ENCODE peak calls at places on chromosomes 16 and 17, in five cellular contexts. I is body of pancreas, N is esophagus squamous epithelium, D is ovary, S is tibial nerve. L is an unnamed sample.

GRCh38 chr17:63832455-63832854 is 5.0 kb upstream of the FTSJ3 start:
- DNase-seq in I (no peak), N (no peak), D (no peak), S (no peak), L (no peak)

GRCh38 chr17:65121368-65121767 is 15.8 kb upstream of the RGS9 start:
- DNase-seq in I (no peak), N (no peak), D (no peak), S (no peak), L (no peak)

GRCh38 chr17:79981661-79982101 is 54.0 kb downstream of the TBC1D16 start:
- DNase-seq in I (no peak), N (no peak), D (peak; percentile 14), S (no peak), L (peak; percentile 32)

GRCh38 chr17:41530062-41531048 is 2.2 kb upstream of the KRT19 start:
- DNase-seq in I (no peak), N (no peak), D (peak; percentile 30), S (no peak), L (no peak)

GRCh38 chr17:17300624-17301568 is 2.3 kb upstream of the NT5M start:
- DNase-seq in I (peak; percentile 49), N (no peak), D (peak; percentile 57), S (no peak), L (no peak)

GRCh38 chr16:84844049-84844350 is 24.2 kb downstream of the CRISPLD2 start:
- DNase-seq in I (peak; percentile 19), N (no peak), D (no peak), S (no peak), L (no peak)

GRCh38 chr16:89383095-89384003 is 107.0 kb downstream of the ANKRD11 start:
- DNase-seq in I (peak; percentile 80), N (no peak), D (no peak), S (no peak), L (peak; percentile 76)

GRCh38 chr16:63066552-63066951 is 1030.3 kb upstream of the CDH8 start:
- DNase-seq in I (no peak), N (no peak), D (no peak), S (no peak), L (no peak)

GRCh38 chr17:8479431-8479947 is 43.8 kb downstream of the NDEL1 start:
- DNase-seq in I (peak; percentile 22), N (no peak), D (peak; percentile 63), S (peak; percentile 33), L (no peak)

GRCh38 chr17:50533720-50534148 is 1.2 kb downstream of the EPN3 start:
- DNase-seq in I (peak; percentile 89), N (no peak), D (peak; percentile 88), S (peak; percentile 48), L (no peak)

GRCh38 chr17:72305472-72305871 is 184.7 kb downstream of the SOX9 start:
- DNase-seq in I (no peak), N (no peak), D (no peak), S (no peak), L (no peak)

GRCh38 chr17:42210046-42210445 is 15.8 kb upstream of the GHDC start:
- DNase-seq in I (no peak), N (no peak), D (no peak), S (peak; percentile 45), L (no peak)

GRCh38 chr16:69267633-69268032 is 43.5 kb upstream of the VPS4A start:
- DNase-seq in I (no peak), N (no peak), D (no peak), S (no peak), L (no peak)

GRCh38 chr17:48587276-48588073 is 2.6 kb downstream of the HOXB3 start:
- DNase-seq in I (no peak), N (no peak), D (no peak), S (no peak), L (no peak)

GRCh38 chr16:610513-611381 is 20.0 kb upstream of the WFIKKN1 start:
- DNase-seq in I (peak; percentile 79), N (no peak), D (peak; percentile 47), S (no peak), L (peak; percentile 68)

GRCh38 chr17:143785-144281 is 6.5 kb downstream of the SCGB1C2 start:
- DNase-seq in I (peak; percentile 83), N (no peak), D (peak; percentile 86), S (peak; percentile 64), L (peak; percentile 94)

GRCh38 chr17:70820276-70820675 is 650.9 kb downstream of the KCNJ2 start:
- DNase-seq in I (no peak), N (no peak), D (no peak), S (no peak), L (no peak)

GRCh38 chr17:74759243-74759801 is 10.9 kb downstream of the NHERF1 start:
- DNase-seq in I (no peak), N (no peak), D (no peak), S (no peak), L (peak; percentile 63)

GRCh38 chr16:66171578-66171977 is 194.9 kb upstream of the CDH5 start:
- DNase-seq in I (no peak), N (no peak), D (no peak), S (no peak), L (no peak)

GRCh38 chr17:27545562-27546229 is 85.3 kb upstream of the LGALS9 start:
- DNase-seq in I (peak; percentile 89), N (no peak), D (no peak), S (no peak), L (no peak)

DNA sequence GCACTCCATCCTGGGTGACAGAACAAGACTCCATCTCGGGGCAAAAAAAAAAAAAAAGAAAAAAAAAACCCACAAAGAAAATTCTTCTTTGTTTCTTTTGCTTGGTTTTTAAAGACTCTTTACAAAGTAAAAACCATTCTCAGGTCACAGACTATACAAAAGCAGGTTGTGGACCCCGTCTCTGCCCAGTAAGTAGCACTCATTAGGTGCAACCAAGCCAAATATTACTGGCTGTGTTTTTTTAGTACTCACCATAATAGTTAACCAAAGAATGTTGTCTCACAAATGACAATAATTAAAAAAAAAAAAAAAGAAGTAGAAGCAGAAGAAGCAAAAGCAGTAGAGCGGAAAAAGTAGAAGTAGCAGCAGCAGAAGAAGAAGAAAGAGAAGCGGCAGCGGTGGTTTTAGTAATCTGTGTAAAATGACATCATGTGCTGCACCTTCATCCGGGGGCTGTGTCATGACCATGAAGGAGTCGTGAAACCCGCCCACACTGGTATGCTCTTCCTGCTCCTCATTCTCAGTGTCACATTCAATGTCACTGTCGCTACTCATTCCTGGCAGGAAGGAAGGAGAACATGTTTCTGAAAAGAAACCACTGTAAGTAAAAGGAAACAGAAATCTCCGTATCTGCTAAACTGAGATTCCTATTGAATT is 105.4 kb downstream of the TRIM37 start:
- DNase-seq in I (peak; percentile 67), N (peak; percentile 38), D (peak; percentile 21), S (no peak), L (peak; percentile 90)
- H3K4me3 ChIP-seq in I (no peak overlapping the region), N (peak overlapping the region; percentile 25), D (no peak overlapping the region), S (no peak overlapping the region), L (no peak overlapping the region)

GRCh38 chr17:58084317-58084981 is 1.2 kb downstream of the DYNLL2 start:
- DNase-seq in I (peak; percentile 61), N (no peak), D (peak; percentile 47), S (no peak), L (peak; percentile 61)

GRCh38 chr17:58081641-58082340 is 1.4 kb upstream of the DYNLL2 start:
- DNase-seq in I (no peak), N (no peak), D (no peak), S (no peak), L (no peak)

GRCh38 chr17:58083491-58084316 is 485 bp downstream of the DYNLL2 start:
- DNase-seq in I (peak; percentile 74), N (no peak), D (peak; percentile 63), S (no peak), L (peak; percentile 81)

GRCh38 chr17:58082341-58082869 is 814 bp upstream of the DYNLL2 start:
- DNase-seq in I (no peak), N (no peak), D (no peak), S (no peak), L (no peak)

GRCh38 chr17:58082870-58083490 is at the start of gene DYNLL2:
- DNase-seq in I (peak; percentile 93), N (peak; percentile 75), D (peak; percentile 91), S (peak; percentile 73), L (peak; percentile 93)
- TF ChIP-seq POLR2A in I (no peak), N (no peak), D (no peak), S (no peak), L (no peak)

GRCh38 chr16:88013766-88014165 is 62.5 kb downstream of the BANP start:
- DNase-seq in I (no peak), N (no peak), D (no peak), S (no peak), L (peak; percentile 51)
- H3K4me3 ChIP-seq in I (no peak overlapping the region), N (no peak overlapping the region), D (no peak overlapping the region), S (no peak overlapping the region), L (no peak overlapping the region)

GRCh38 chr16:2151188-2152091 is 3.0 kb downstream of the RAB26 start:
- DNase-seq in I (no peak), N (no peak), D (no peak), S (no peak), L (no peak)

GRCh38 chr16:2148714-2149629 is 547 bp downstream of the RAB26 start:
- DNase-seq in I (peak; percentile 64), N (no peak), D (no peak), S (no peak), L (no peak)

GRCh38 chr16:2152695-2153506 is 2.7 kb upstream of the TRAF7 start:
- DNase-seq in I (peak; percentile 82), N (no peak), D (no peak), S (no peak), L (peak; percentile 79)

GRCh38 chr16:2149630-2150417 is 1.4 kb downstream of the RAB26 start:
- DNase-seq in I (no peak), N (no peak), D (no peak), S (no peak), L (no peak)

GRCh38 chr16:2150418-2151187 is 2.2 kb downstream of the RAB26 start:
- DNase-seq in I (peak; percentile 80), N (no peak), D (no peak), S (no peak), L (no peak)
- TF ChIP-seq POLR2A in I (peak; percentile 26), N (no peak), D (no peak), S (no peak), L (peak; percentile 23)